ENCODE peak calls at places on chromosome 22, in ten cellular contexts. One of them, this sample, is unnamed.

GRCh38 chr22:22697377-22698120 is 53.1 kb downstream of the GGTLC2 start:
- DNase-seq in stimulated activated CD4-positive, alpha-beta T cell treated with anti-CD3 and anti-CD28 coated beads, TNF-alpha, amount 100 ng/mL, for 1 hour: no peak
- DNase-seq in colonic mucosa: no peak
- DNase-seq in astrocyte of the cerebellum: no peak
- DNase-seq in head of caudate nucleus: no peak
- DNase-seq in ovary: no peak
- DNase-seq in AG09309: no peak
- DNase-seq in nucleus accumbens: no peak
- DNase-seq in hippocampal formation: no peak
- DNase-seq in fibroblast of the conjunctiva: no peak
- DNase-seq in this sample: no peak

GRCh38 chr22:39959640-39960447 is at the start of gene TMA7B:
- DNase-seq in stimulated activated CD4-positive, alpha-beta T cell treated with anti-CD3 and anti-CD28 coated beads, TNF-alpha, amount 100 ng/mL, for 1 hour: no peak
- DNase-seq in colonic mucosa: no peak
- DNase-seq in astrocyte of the cerebellum: no peak
- DNase-seq in head of caudate nucleus: peak
- DNase-seq in ovary: no peak
- DNase-seq in AG09309: no peak
- DNase-seq in nucleus accumbens: no peak
- DNase-seq in hippocampal formation: no peak
- DNase-seq in fibroblast of the conjunctiva: no peak
- DNase-seq in this sample: no peak

GRCh38 chr22:35761037-35761436 is 43.4 kb downstream of the APOL5 start:
- DNase-seq in stimulated activated CD4-positive, alpha-beta T cell treated with anti-CD3 and anti-CD28 coated beads, TNF-alpha, amount 100 ng/mL, for 1 hour: no peak
- DNase-seq in colonic mucosa: no peak
- DNase-seq in astrocyte of the cerebellum: no peak
- DNase-seq in head of caudate nucleus: no peak
- DNase-seq in ovary: no peak
- DNase-seq in AG09309: no peak
- DNase-seq in nucleus accumbens: no peak
- DNase-seq in hippocampal formation: no peak
- DNase-seq in fibroblast of the conjunctiva: no peak
- DNase-seq in this sample: no peak

GRCh38 chr22:44735518-44736428 is 16.6 kb upstream of the ARHGAP8 start:
- DNase-seq in stimulated activated CD4-positive, alpha-beta T cell treated with anti-CD3 and anti-CD28 coated beads, TNF-alpha, amount 100 ng/mL, for 1 hour: peak
- DNase-seq in colonic mucosa: peak
- DNase-seq in astrocyte of the cerebellum: peak
- DNase-seq in head of caudate nucleus: peak
- DNase-seq in ovary: peak
- DNase-seq in AG09309: no peak
- DNase-seq in nucleus accumbens: no peak
- DNase-seq in hippocampal formation: peak
- DNase-seq in fibroblast of the conjunctiva: peak
- DNase-seq in this sample: peak

GRCh38 chr22:28023774-28024173 is 104.7 kb upstream of the PITPNB start:
- DNase-seq in stimulated activated CD4-positive, alpha-beta T cell treated with anti-CD3 and anti-CD28 coated beads, TNF-alpha, amount 100 ng/mL, for 1 hour: no peak
- DNase-seq in colonic mucosa: peak
- DNase-seq in astrocyte of the cerebellum: no peak
- DNase-seq in head of caudate nucleus: no peak
- DNase-seq in ovary: no peak
- DNase-seq in AG09309: no peak
- DNase-seq in nucleus accumbens: no peak
- DNase-seq in hippocampal formation: no peak
- DNase-seq in fibroblast of the conjunctiva: no peak
- DNase-seq in this sample: no peak

GRCh38 chr22:35411112-35411511 is 11.2 kb downstream of the MCM5 start:
- DNase-seq in stimulated activated CD4-positive, alpha-beta T cell treated with anti-CD3 and anti-CD28 coated beads, TNF-alpha, amount 100 ng/mL, for 1 hour: no peak
- DNase-seq in colonic mucosa: no peak
- DNase-seq in astrocyte of the cerebellum: no peak
- DNase-seq in head of caudate nucleus: no peak
- DNase-seq in ovary: no peak
- DNase-seq in AG09309: no peak
- DNase-seq in nucleus accumbens: no peak
- DNase-seq in hippocampal formation: no peak
- DNase-seq in fibroblast of the conjunctiva: no peak
- DNase-seq in this sample: no peak

GRCh38 chr22:19891350-19892248 is 36.9 kb upstream of the GNB1L start:
- DNase-seq in stimulated activated CD4-positive, alpha-beta T cell treated with anti-CD3 and anti-CD28 coated beads, TNF-alpha, amount 100 ng/mL, for 1 hour: peak
- DNase-seq in colonic mucosa: no peak
- DNase-seq in astrocyte of the cerebellum: peak
- DNase-seq in head of caudate nucleus: peak
- DNase-seq in ovary: no peak
- DNase-seq in AG09309: no peak
- DNase-seq in nucleus accumbens: no peak
- DNase-seq in hippocampal formation: no peak
- DNase-seq in fibroblast of the conjunctiva: no peak
- DNase-seq in this sample: no peak

GRCh38 chr22:22156716-22157499 is 87.7 kb upstream of the VPREB1 start:
- DNase-seq in stimulated activated CD4-positive, alpha-beta T cell treated with anti-CD3 and anti-CD28 coated beads, TNF-alpha, amount 100 ng/mL, for 1 hour: no peak
- DNase-seq in colonic mucosa: peak
- DNase-seq in astrocyte of the cerebellum: peak
- DNase-seq in head of caudate nucleus: peak
- DNase-seq in ovary: peak
- DNase-seq in AG09309: peak
- DNase-seq in nucleus accumbens: no peak
- DNase-seq in hippocampal formation: no peak
- DNase-seq in fibroblast of the conjunctiva: peak
- DNase-seq in this sample: no peak

GRCh38 chr22:44309137-44309536 is 3.6 kb downstream of the SHISAL1 start:
- DNase-seq in stimulated activated CD4-positive, alpha-beta T cell treated with anti-CD3 and anti-CD28 coated beads, TNF-alpha, amount 100 ng/mL, for 1 hour: no peak
- DNase-seq in colonic mucosa: peak
- DNase-seq in astrocyte of the cerebellum: peak
- DNase-seq in head of caudate nucleus: no peak
- DNase-seq in ovary: peak
- DNase-seq in AG09309: peak
- DNase-seq in nucleus accumbens: no peak
- DNase-seq in hippocampal formation: no peak
- DNase-seq in fibroblast of the conjunctiva: peak
- DNase-seq in this sample: no peak

GRCh38 chr22:36398602-36399472 is 11.1 kb upstream of the MYH9 start:
- DNase-seq in stimulated activated CD4-positive, alpha-beta T cell treated with anti-CD3 and anti-CD28 coated beads, TNF-alpha, amount 100 ng/mL, for 1 hour: no peak
- DNase-seq in colonic mucosa: peak
- DNase-seq in astrocyte of the cerebellum: no peak
- DNase-seq in head of caudate nucleus: no peak
- DNase-seq in ovary: no peak
- DNase-seq in AG09309: no peak
- DNase-seq in nucleus accumbens: no peak
- DNase-seq in hippocampal formation: no peak
- DNase-seq in fibroblast of the conjunctiva: no peak
- DNase-seq in this sample: no peak

GRCh38 chr22:41532908-41533825 is 11.1 kb downstream of the POLR3H start:
- DNase-seq in stimulated activated CD4-positive, alpha-beta T cell treated with anti-CD3 and anti-CD28 coated beads, TNF-alpha, amount 100 ng/mL, for 1 hour: peak
- DNase-seq in colonic mucosa: peak
- DNase-seq in astrocyte of the cerebellum: peak
- DNase-seq in head of caudate nucleus: peak
- DNase-seq in ovary: peak
- DNase-seq in AG09309: no peak
- DNase-seq in nucleus accumbens: no peak
- DNase-seq in hippocampal formation: peak
- DNase-seq in fibroblast of the conjunctiva: peak
- DNase-seq in this sample: peak

GRCh38 chr22:23908561-23909205 is 14.5 kb downstream of the MIF start:
- DNase-seq in stimulated activated CD4-positive, alpha-beta T cell treated with anti-CD3 and anti-CD28 coated beads, TNF-alpha, amount 100 ng/mL, for 1 hour: no peak
- DNase-seq in colonic mucosa: peak
- DNase-seq in astrocyte of the cerebellum: no peak
- DNase-seq in head of caudate nucleus: no peak
- DNase-seq in ovary: peak
- DNase-seq in AG09309: no peak
- DNase-seq in nucleus accumbens: no peak
- DNase-seq in hippocampal formation: no peak
- DNase-seq in fibroblast of the conjunctiva: no peak
- DNase-seq in this sample: no peak

GRCh38 chr22:45127866-45128265 is 35.9 kb upstream of the NUP50 start:
- DNase-seq in stimulated activated CD4-positive, alpha-beta T cell treated with anti-CD3 and anti-CD28 coated beads, TNF-alpha, amount 100 ng/mL, for 1 hour: no peak
- DNase-seq in colonic mucosa: no peak
- DNase-seq in astrocyte of the cerebellum: no peak
- DNase-seq in head of caudate nucleus: no peak
- DNase-seq in ovary: no peak
- DNase-seq in AG09309: no peak
- DNase-seq in nucleus accumbens: no peak
- DNase-seq in hippocampal formation: no peak
- DNase-seq in fibroblast of the conjunctiva: no peak
- DNase-seq in this sample: no peak

GRCh38 chr22:36823177-36823839 is 6.5 kb upstream of the PVALB start:
- DNase-seq in stimulated activated CD4-positive, alpha-beta T cell treated with anti-CD3 and anti-CD28 coated beads, TNF-alpha, amount 100 ng/mL, for 1 hour: no peak
- DNase-seq in colonic mucosa: no peak
- DNase-seq in astrocyte of the cerebellum: no peak
- DNase-seq in head of caudate nucleus: no peak
- DNase-seq in ovary: no peak
- DNase-seq in AG09309: no peak
- DNase-seq in nucleus accumbens: no peak
- DNase-seq in hippocampal formation: no peak
- DNase-seq in fibroblast of the conjunctiva: no peak
- DNase-seq in this sample: no peak